ENCODE peak calls at places on chromosomes 4 and X, in seven cellular contexts. W is GM20000, F is HFFc6, X is endothelial cell, E is right lobe of liver, Y is lower leg skin, A is HCT116. C is an unnamed sample.

GRCh38 chr4:6942238-6942800 is 32.7 kb downstream of the TBC1D14 start:
- DNase-seq in W (peak), F (peak), X (no peak), E (no peak), Y (no peak), A (peak), C (peak)

GRCh38 chrX:34058005-34058404 is 74.1 kb downstream of the FAM47A start:
- DNase-seq in W (no peak), F (no peak), X (no peak), E (no peak), Y (no peak), A (no peak), C (no peak)

GRCh38 chr4:65437102-65437501 is 233.2 kb downstream of the EPHA5 start:
- DNase-seq in W (no peak), F (no peak), X (no peak), E (no peak), Y (no peak), A (no peak), C (no peak)

GRCh38 chr4:11597506-11597905 is 168.8 kb upstream of the HS3ST1 start:
- DNase-seq in W (no peak), F (no peak), X (no peak), E (no peak), Y (no peak), A (no peak), C (no peak)

GRCh38 chr4:94488667-94489066 is 36.9 kb downstream of the PDLIM5 start:
- DNase-seq in W (no peak), F (peak), X (no peak), E (no peak), Y (no peak), A (no peak), C (no peak)

GRCh38 chr4:13537832-13538177 is 6.5 kb downstream of the NKX3-2 start:
- DNase-seq in W (no peak), F (no peak), X (no peak), E (no peak), Y (no peak), A (no peak), C (peak)

GRCh38 chrX:67544281-67544680 is 460 bp downstream of the AR start:
- DNase-seq in W (no peak), F (no peak), X (peak), E (peak), Y (no peak), A (no peak), C (no peak)

GRCh38 chr4:101953949-101954348 is 163.4 kb downstream of the BANK1 start:
- DNase-seq in W (no peak), F (peak), X (peak), E (no peak), Y (no peak), A (no peak), C (no peak)

GRCh38 chrX:49829016-49829415 is at the start of gene PAGE4:
- DNase-seq in W (no peak), F (no peak), X (no peak), E (no peak), Y (no peak), A (peak), C (no peak)

GRCh38 chr4:117479673-117480072 is 394.3 kb upstream of the TRAM1L1 start:
- DNase-seq in W (no peak), F (no peak), X (no peak), E (no peak), Y (no peak), A (no peak), C (no peak)

GRCh38 chr4:113445286-113445685 is 316.3 kb downstream of the CAMK2D start:
- DNase-seq in W (no peak), F (peak), X (no peak), E (no peak), Y (peak), A (no peak), C (no peak)

GRCh38 chr4:73309211-73309610 is 50.6 kb upstream of the ANKRD17 start:
- DNase-seq in W (no peak), F (peak), X (no peak), E (no peak), Y (no peak), A (no peak), C (no peak)

GRCh38 chrX:133699023-133699728 is 283.9 kb upstream of the GPC4 start:
- DNase-seq in W (no peak), F (no peak), X (no peak), E (no peak), Y (no peak), A (no peak), C (no peak)

GRCh38 chrX:134476284-134476683 is 16.3 kb downstream of the HPRT1 start:
- DNase-seq in W (no peak), F (no peak), X (no peak), E (no peak), Y (no peak), A (no peak), C (no peak)

GRCh38 chrX:74232859-74233258 is 71.1 kb upstream of the ZCCHC13 start:
- DNase-seq in W (no peak), F (peak), X (no peak), E (no peak), Y (no peak), A (no peak), C (no peak)

GRCh38 chr4:17030543-17030942 is 132.1 kb upstream of the LDB2 start:
- DNase-seq in W (no peak), F (peak), X (no peak), E (no peak), Y (no peak), A (peak), C (no peak)

GRCh38 chr4:175308236-175308635 is 390.1 kb downstream of the ADAM29 start:
- DNase-seq in W (no peak), F (no peak), X (no peak), E (no peak), Y (no peak), A (peak), C (no peak)

GRCh38 chr4:21413807-21414370 is 534.7 kb downstream of the KCNIP4 start:
- DNase-seq in W (no peak), F (no peak), X (no peak), E (no peak), Y (no peak), A (no peak), C (no peak)

GRCh38 chrX:150421816-150422215 is 58.7 kb downstream of the MAMLD1 start:
- DNase-seq in W (no peak), F (no peak), X (no peak), E (peak), Y (no peak), A (no peak), C (no peak)

DNA sequence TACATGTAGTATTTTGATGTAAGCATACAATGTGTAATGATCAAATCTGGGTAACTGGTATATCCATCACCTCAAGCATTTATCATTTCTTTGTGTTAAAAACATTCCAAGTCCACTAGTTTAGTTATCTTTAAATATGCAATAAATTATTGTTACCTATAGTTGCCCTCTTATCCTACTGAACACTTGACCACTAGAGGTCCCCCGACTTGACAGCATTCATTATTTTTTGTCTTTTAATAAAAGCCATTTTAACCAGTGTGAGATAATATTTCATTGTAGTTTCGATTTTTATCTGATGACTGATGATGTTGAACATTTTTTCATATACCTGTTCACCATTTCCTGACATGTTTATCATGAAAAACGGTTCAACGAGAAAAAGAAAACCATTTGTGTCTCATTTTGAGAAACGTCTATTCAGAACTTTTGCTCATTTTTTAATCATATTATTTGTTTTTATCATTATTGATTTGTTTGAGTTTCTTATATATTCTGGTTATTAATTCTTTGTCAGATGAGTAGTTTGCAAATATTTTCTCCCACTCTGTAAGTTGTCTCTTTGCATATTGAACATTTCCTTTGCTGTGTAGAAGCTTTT is 199.0 kb upstream of the CXXC4 start:
- DNase-seq in W (no peak), F (no peak), X (no peak), E (no peak), Y (no peak), A (peak), C (no peak)
- TF ChIP-seq CTCF in W (peak), F (peak), X (peak), E (peak), Y (no peak), A (peak), C (no peak)

GRCh38 chrX:65576160-65576559 is 41.6 kb upstream of the LAS1L start:
- DNase-seq in W (no peak), F (no peak), X (no peak), E (no peak), Y (no peak), A (no peak), C (no peak)

GRCh38 chrX:65582450-65583082 is 48.0 kb upstream of the LAS1L start:
- DNase-seq in W (no peak), F (no peak), X (no peak), E (no peak), Y (peak), A (no peak), C (no peak)

GRCh38 chrX:65586491-65586890 is 51.9 kb upstream of the LAS1L start:
- DNase-seq in W (no peak), F (peak), X (no peak), E (no peak), Y (peak), A (no peak), C (no peak)

GRCh38 chrX:65578346-65578745 is 43.8 kb upstream of the LAS1L start:
- DNase-seq in W (no peak), F (no peak), X (no peak), E (no peak), Y (peak), A (no peak), C (no peak)

DNA sequence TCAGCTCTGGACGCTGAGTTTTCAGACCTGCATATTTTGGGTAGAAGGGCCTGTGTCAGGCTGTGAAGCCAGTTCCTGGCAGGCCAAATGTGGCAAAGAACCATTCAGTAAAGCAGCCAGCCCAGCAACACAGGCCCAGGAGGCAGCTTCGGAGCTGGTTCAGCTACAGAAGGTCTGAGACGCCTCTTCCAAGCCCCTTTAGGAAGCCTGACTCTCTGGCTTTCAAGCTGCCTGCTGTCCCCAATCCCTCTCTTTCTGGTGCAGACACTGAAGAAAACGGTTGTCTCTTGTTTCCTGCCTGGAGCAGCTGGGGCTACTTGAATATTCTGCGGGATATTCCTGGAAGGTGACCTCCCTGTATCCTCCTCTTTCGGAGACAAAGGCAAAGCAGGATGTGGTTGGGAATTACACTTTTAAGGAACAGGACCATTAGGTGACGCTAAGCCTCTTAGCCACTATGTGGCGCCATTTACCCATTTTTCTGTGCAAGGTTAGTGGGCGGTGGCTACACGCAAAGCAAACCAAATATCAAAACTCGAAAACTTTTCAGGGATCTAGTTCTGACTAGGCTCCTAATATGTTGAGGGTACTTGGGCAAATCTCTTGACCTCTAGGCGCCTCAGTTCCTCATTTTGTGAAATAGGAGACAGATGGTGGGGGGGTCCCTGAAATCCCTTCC is 47.2 kb upstream of the LAS1L start:
- DNase-seq in W (peak), F (peak), X (peak), E (no peak), Y (peak), A (peak), C (peak)
- TF ChIP-seq CTCF in W (peak), F (peak), X (peak), E (peak), Y (no peak), A (peak), C (peak)

GRCh38 chr4:53613428-53613827 is 22.1 kb upstream of the LNX1 start:
- DNase-seq in W (no peak), F (no peak), X (no peak), E (no peak), Y (no peak), A (no peak), C (no peak)

GRCh38 chr4:53618321-53618720 is 27.0 kb upstream of the LNX1 start:
- DNase-seq in W (no peak), F (no peak), X (no peak), E (no peak), Y (no peak), A (no peak), C (no peak)

GRCh38 chr4:53617101-53617680 is 25.9 kb upstream of the LNX1 start:
- DNase-seq in W (no peak), F (no peak), X (no peak), E (no peak), Y (no peak), A (no peak), C (no peak)

GRCh38 chr4:53616219-53616618 is 24.9 kb upstream of the LNX1 start:
- DNase-seq in W (no peak), F (no peak), X (no peak), E (no peak), Y (no peak), A (no peak), C (no peak)

DNA sequence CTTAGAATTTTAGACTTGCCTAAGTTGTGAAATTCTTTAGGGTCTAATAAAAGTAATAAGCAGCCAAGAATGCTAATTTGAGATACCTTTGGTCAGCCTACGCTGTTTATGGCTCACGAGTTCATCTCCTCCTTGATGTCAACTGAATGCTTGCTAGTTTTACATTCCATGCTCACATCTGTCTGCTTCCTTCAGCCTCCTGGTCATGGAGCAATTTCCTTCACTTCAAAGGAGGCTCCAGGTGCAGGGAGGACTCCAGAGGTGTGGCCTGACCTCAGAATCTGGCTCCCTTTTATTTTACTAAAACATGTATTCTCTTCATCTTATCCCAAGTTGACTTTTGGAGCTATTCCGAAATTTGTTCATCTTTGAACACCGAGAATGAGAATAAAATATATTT is 23.3 kb upstream of the LNX1 start:
- DNase-seq in W (no peak), F (no peak), X (no peak), E (no peak), Y (no peak), A (no peak), C (no peak)
- TF ChIP-seq CTCF in W (no peak), F (no peak), X (no peak), E (peak), Y (no peak), A (peak), C (no peak)

DNA sequence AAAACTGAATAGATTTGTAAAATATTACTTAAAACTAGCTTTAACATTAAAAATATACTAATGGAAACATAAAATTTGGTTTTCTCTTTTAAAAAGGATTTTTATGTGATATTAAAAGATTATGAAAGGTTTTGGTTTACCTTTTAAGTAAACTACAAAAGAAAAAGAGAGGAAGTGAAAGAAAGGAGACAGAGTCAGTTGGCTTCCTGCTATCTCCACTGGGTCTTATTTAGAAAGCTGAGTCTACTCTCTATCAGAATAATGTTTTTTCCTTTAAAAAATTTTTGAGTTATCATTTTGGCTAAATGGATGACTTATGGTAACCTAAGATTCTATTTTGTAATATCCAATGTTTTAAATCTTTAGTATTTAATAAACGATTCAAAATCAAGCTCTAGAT is 21.6 kb upstream of the ATP8A1 start:
- DNase-seq in W (no peak), F (no peak), X (no peak), E (no peak), Y (no peak), A (no peak), C (no peak)
- TF ChIP-seq CTCF in W (no peak), F (no peak), X (no peak), E (no peak), Y (no peak), A (no peak), C (no peak)

GRCh38 chrX:70907900-70908299 is 611 bp downstream of the TEX11 start:
- DNase-seq in W (no peak), F (no peak), X (no peak), E (no peak), Y (no peak), A (no peak), C (no peak)

GRCh38 chrX:70908541-70908940 is at the start of gene TEX11:
- DNase-seq in W (no peak), F (no peak), X (no peak), E (no peak), Y (no peak), A (no peak), C (no peak)
- TF ChIP-seq CTCF in W (no peak), F (no peak), X (no peak), E (no peak), Y (no peak), A (no peak), C (no peak)